ENCODE peak calls at places on chromosome 13, in seven cellular contexts. One of them, this sample, is unnamed.

GRCh38 chr13:71828117-71828516 is 38.9 kb downstream of the DACH1 start:
- DNase-seq in left cardiac atrium: no peak
- DNase-seq in HTR-8/SVneo: no peak
- DNase-seq in iPS-NIHi11: no peak
- DNase-seq in adrenal gland: no peak
- DNase-seq in naive thymus-derived CD8-positive, alpha-beta T cell: no peak
- DNase-seq in Peyer's patch: no peak
- DNase-seq in this sample: no peak

GRCh38 chr13:110326263-110326904 is 19.3 kb downstream of the COL4A2 start:
- DNase-seq in left cardiac atrium: no peak
- DNase-seq in HTR-8/SVneo: no peak
- DNase-seq in iPS-NIHi11: no peak
- DNase-seq in adrenal gland: no peak
- DNase-seq in naive thymus-derived CD8-positive, alpha-beta T cell: no peak
- DNase-seq in Peyer's patch: no peak
- DNase-seq in this sample: no peak

GRCh38 chr13:110396476-110396875 is 89.4 kb downstream of the COL4A2 start:
- DNase-seq in left cardiac atrium: no peak
- DNase-seq in HTR-8/SVneo: no peak
- DNase-seq in iPS-NIHi11: no peak
- DNase-seq in adrenal gland: no peak
- DNase-seq in naive thymus-derived CD8-positive, alpha-beta T cell: no peak
- DNase-seq in Peyer's patch: no peak
- DNase-seq in this sample: no peak

GRCh38 chr13:33494596-33495214 is 209.2 kb upstream of the STARD13 start:
- DNase-seq in left cardiac atrium: peak; percentile 54
- DNase-seq in HTR-8/SVneo: peak; percentile 47
- DNase-seq in iPS-NIHi11: no peak
- DNase-seq in adrenal gland: no peak
- DNase-seq in naive thymus-derived CD8-positive, alpha-beta T cell: no peak
- DNase-seq in Peyer's patch: no peak
- DNase-seq in this sample: no peak

GRCh38 chr13:53066411-53066810 is 37.8 kb downstream of the OLFM4 start:
- DNase-seq in left cardiac atrium: no peak
- DNase-seq in HTR-8/SVneo: no peak
- DNase-seq in iPS-NIHi11: no peak
- DNase-seq in adrenal gland: no peak
- DNase-seq in naive thymus-derived CD8-positive, alpha-beta T cell: no peak
- DNase-seq in Peyer's patch: no peak
- DNase-seq in this sample: no peak

GRCh38 chr13:73849292-73849691 is 284.9 kb downstream of the KLF12 start:
- DNase-seq in left cardiac atrium: no peak
- DNase-seq in HTR-8/SVneo: peak; percentile 7
- DNase-seq in iPS-NIHi11: peak; percentile 30
- DNase-seq in adrenal gland: no peak
- DNase-seq in naive thymus-derived CD8-positive, alpha-beta T cell: no peak
- DNase-seq in Peyer's patch: peak; percentile 49
- DNase-seq in this sample: peak; percentile 24

GRCh38 chr13:85137516-85137915 is 661.7 kb downstream of the SLITRK6 start:
- DNase-seq in left cardiac atrium: no peak
- DNase-seq in HTR-8/SVneo: no peak
- DNase-seq in iPS-NIHi11: no peak
- DNase-seq in adrenal gland: no peak
- DNase-seq in naive thymus-derived CD8-positive, alpha-beta T cell: no peak
- DNase-seq in Peyer's patch: no peak
- DNase-seq in this sample: no peak

GRCh38 chr13:94548382-94549240 is 47.3 kb downstream of the TGDS start:
- DNase-seq in left cardiac atrium: peak; percentile 63
- DNase-seq in HTR-8/SVneo: peak; percentile 18
- DNase-seq in iPS-NIHi11: peak; percentile 70
- DNase-seq in adrenal gland: peak; percentile 57
- DNase-seq in naive thymus-derived CD8-positive, alpha-beta T cell: peak; percentile 22
- DNase-seq in Peyer's patch: peak; percentile 58
- DNase-seq in this sample: peak; percentile 26

GRCh38 chr13:46386996-46387851 is at the start of gene RUBCNL:
- DNase-seq in left cardiac atrium: peak; percentile 31
- DNase-seq in HTR-8/SVneo: peak; percentile 33
- DNase-seq in iPS-NIHi11: peak; percentile 80
- DNase-seq in adrenal gland: peak; percentile 25
- DNase-seq in naive thymus-derived CD8-positive, alpha-beta T cell: no peak
- DNase-seq in Peyer's patch: peak; percentile 69
- DNase-seq in this sample: peak; percentile 44

GRCh38 chr13:53073711-53074110 is 45.1 kb downstream of the OLFM4 start:
- DNase-seq in left cardiac atrium: no peak
- DNase-seq in HTR-8/SVneo: no peak
- DNase-seq in iPS-NIHi11: no peak
- DNase-seq in adrenal gland: no peak
- DNase-seq in naive thymus-derived CD8-positive, alpha-beta T cell: no peak
- DNase-seq in Peyer's patch: no peak
- DNase-seq in this sample: no peak

GRCh38 chr13:75101997-75102720 is 379.8 kb downstream of the TBC1D4 start:
- DNase-seq in left cardiac atrium: no peak
- DNase-seq in HTR-8/SVneo: no peak
- DNase-seq in iPS-NIHi11: peak; percentile 10
- DNase-seq in adrenal gland: no peak
- DNase-seq in naive thymus-derived CD8-positive, alpha-beta T cell: no peak
- DNase-seq in Peyer's patch: no peak
- DNase-seq in this sample: no peak

GRCh38 chr13:57045816-57046691 is 94.7 kb upstream of the PRR20A start:
- DNase-seq in left cardiac atrium: no peak
- DNase-seq in HTR-8/SVneo: no peak
- DNase-seq in iPS-NIHi11: no peak
- DNase-seq in adrenal gland: no peak
- DNase-seq in naive thymus-derived CD8-positive, alpha-beta T cell: no peak
- DNase-seq in Peyer's patch: no peak
- DNase-seq in this sample: peak; percentile 82

GRCh38 chr13:112999414-113000177 is 30.6 kb downstream of the MCF2L start:
- DNase-seq in left cardiac atrium: no peak
- DNase-seq in HTR-8/SVneo: no peak
- DNase-seq in iPS-NIHi11: no peak
- DNase-seq in adrenal gland: no peak
- DNase-seq in naive thymus-derived CD8-positive, alpha-beta T cell: no peak
- DNase-seq in Peyer's patch: no peak
- DNase-seq in this sample: no peak

GRCh38 chr13:40549500-40550094 is 116.8 kb downstream of the FOXO1 start:
- DNase-seq in left cardiac atrium: no peak
- DNase-seq in HTR-8/SVneo: no peak
- DNase-seq in iPS-NIHi11: no peak
- DNase-seq in adrenal gland: no peak
- DNase-seq in naive thymus-derived CD8-positive, alpha-beta T cell: no peak
- DNase-seq in Peyer's patch: no peak
- DNase-seq in this sample: no peak

GRCh38 chr13:45953082-45953481 is 99.5 kb downstream of the ZC3H13 start:
- DNase-seq in left cardiac atrium: no peak
- DNase-seq in HTR-8/SVneo: no peak
- DNase-seq in iPS-NIHi11: peak; percentile 24
- DNase-seq in adrenal gland: no peak
- DNase-seq in naive thymus-derived CD8-positive, alpha-beta T cell: no peak
- DNase-seq in Peyer's patch: no peak
- DNase-seq in this sample: no peak

GRCh38 chr13:109397285-109397684 is 389.1 kb downstream of the IRS2 start:
- DNase-seq in left cardiac atrium: no peak
- DNase-seq in HTR-8/SVneo: no peak
- DNase-seq in iPS-NIHi11: no peak
- DNase-seq in adrenal gland: no peak
- DNase-seq in naive thymus-derived CD8-positive, alpha-beta T cell: no peak
- DNase-seq in Peyer's patch: no peak
- DNase-seq in this sample: no peak

GRCh38 chr13:42272115-42272756 is at the start of gene AKAP11:
- DNase-seq in left cardiac atrium: no peak
- DNase-seq in HTR-8/SVneo: peak; percentile 5
- DNase-seq in iPS-NIHi11: peak; percentile 70
- DNase-seq in adrenal gland: peak; percentile 53
- DNase-seq in naive thymus-derived CD8-positive, alpha-beta T cell: peak; percentile 29
- DNase-seq in Peyer's patch: peak; percentile 54
- DNase-seq in this sample: peak; percentile 41

GRCh38 chr13:31053098-31053497 is 108.6 kb downstream of the HSPH1 start:
- DNase-seq in left cardiac atrium: no peak
- DNase-seq in HTR-8/SVneo: no peak
- DNase-seq in iPS-NIHi11: no peak
- DNase-seq in adrenal gland: peak; percentile 94
- DNase-seq in naive thymus-derived CD8-positive, alpha-beta T cell: no peak
- DNase-seq in Peyer's patch: no peak
- DNase-seq in this sample: no peak

GRCh38 chr13:39957868-39958676 is 302.6 kb downstream of the COG6 start:
- DNase-seq in left cardiac atrium: no peak
- DNase-seq in HTR-8/SVneo: no peak
- DNase-seq in iPS-NIHi11: no peak
- DNase-seq in adrenal gland: no peak
- DNase-seq in naive thymus-derived CD8-positive, alpha-beta T cell: no peak
- DNase-seq in Peyer's patch: no peak
- DNase-seq in this sample: peak; percentile 17